ENCODE peak calls at places on chromosomes 11 and 22, in nine cellular contexts. Q is HCT116; K is fibroblast of lung; T is LoVo; D is stimulated activated CD8-positive, alpha-beta memory T cell treated with anti-CD3 and anti-CD28 coated beads, Interleukin-4, amount 100 ng/mL, for 48 hours; A is activated naive CD4-positive, alpha-beta T cell treated with Interleukin-2 at 50 U/mL for 16 hours; N is NCI-H1105 treated with DMSO at 0.1 percent for 48 hours; M is HTR-8/SVneo; I is Calu3. B is an unnamed sample.

GRCh38 chr11:94405062-94405461 is 3.8 kb upstream of the GPR83 start:
- DNase-seq in A (no peak), K (no peak), N (no peak), D (no peak), I (no peak), Q (no peak), M (no peak), T (no peak), B (no peak)

GRCh38 chr11:132858203-132858602 is 674.1 kb downstream of the OPCML start:
- DNase-seq in T (no peak), I (no peak), N (no peak), A (no peak), Q (no peak), D (no peak), M (peak), K (peak), B (no peak)

GRCh38 chr11:92941676-92942571 is 27.5 kb upstream of the MTNR1B start:
- DNase-seq in A (no peak), Q (peak), I (peak), D (no peak), T (no peak), N (no peak), K (no peak), M (peak), B (no peak)

GRCh38 chr22:49767355-49768062 is 60.2 kb downstream of the BRD1 start:
- DNase-seq in N (peak), D (no peak), I (peak), T (peak), Q (peak), A (peak), M (peak), K (peak), B (peak)

GRCh38 chr11:74842967-74843366 is 94.3 kb downstream of the RNF169 start:
- DNase-seq in M (no peak), I (no peak), K (no peak), A (no peak), Q (no peak), D (no peak), T (no peak), N (no peak), B (no peak)

GRCh38 chr11:1628506-1629325 is 859 bp upstream of the KRTAP5-5 start:
- DNase-seq in N (no peak), I (peak), A (peak), T (peak), Q (no peak), D (peak), M (peak), K (no peak), B (peak)

GRCh38 chr11:76648929-76649328 is 21.6 kb downstream of the LRRC32 start:
- DNase-seq in T (no peak), N (no peak), I (no peak), A (no peak), M (no peak), K (no peak), Q (no peak), D (no peak), B (no peak)

GRCh38 chr11:94934362-94934761 is 39.0 kb downstream of the CWC15 start:
- DNase-seq in Q (no peak), T (no peak), D (no peak), A (no peak), N (peak), I (no peak), M (no peak), K (peak), B (no peak)

GRCh38 chr11:120324932-120325810 is at the start of gene TLCD5:
- DNase-seq in I (peak), K (peak), D (peak), N (peak), Q (peak), M (peak), T (peak), A (peak), B (peak)

GRCh38 chr11:134330611-134331564 is 900 bp upstream of the GLB1L2 start:
- DNase-seq in I (no peak), N (no peak), A (no peak), K (no peak), T (no peak), D (no peak), M (no peak), Q (no peak), B (no peak)

GRCh38 chr11:14641801-14642200 is 1.8 kb upstream of the PDE3B start:
- DNase-seq in D (no peak), N (no peak), K (no peak), Q (no peak), T (no peak), I (no peak), A (no peak), M (no peak), B (no peak)

GRCh38 chr11:70448983-70449567 is 50.7 kb downstream of the CTTN start:
- DNase-seq in N (no peak), D (peak), Q (peak), T (no peak), I (no peak), K (no peak), A (no peak), M (no peak), B (no peak)

GRCh38 chr11:27723685-27724084 is 23.4 kb upstream of the BDNF start:
- DNase-seq in M (peak), Q (no peak), D (no peak), T (no peak), N (no peak), A (no peak), I (no peak), K (no peak), B (no peak)

GRCh38 chr11:19288256-19288655 is 47.5 kb upstream of the E2F8 start:
- DNase-seq in D (no peak), I (no peak), N (no peak), A (no peak), K (no peak), Q (no peak), T (no peak), M (no peak), B (no peak)

GRCh38 chr11:838441-839279 is 3.7 kb downstream of the POLR2L start:
- DNase-seq in K (no peak), T (no peak), I (no peak), N (no peak), A (no peak), M (no peak), D (no peak), Q (no peak), B (no peak)

GRCh38 chr11:29214833-29215232 is 802.0 kb downstream of the KCNA4 start:
- DNase-seq in Q (no peak), I (no peak), D (no peak), A (no peak), T (no peak), N (no peak), M (no peak), K (peak), B (no peak)

GRCh38 chr22:35725521-35725920 is 7.8 kb downstream of the APOL5 start:
- DNase-seq in D (no peak), I (no peak), M (no peak), K (no peak), T (no peak), A (no peak), Q (no peak), N (no peak), B (no peak)

GRCh38 chr11:693887-694562 is 997 bp downstream of the DEAF1 start:
- DNase-seq in A (no peak), K (no peak), Q (no peak), M (no peak), D (no peak), N (peak), T (no peak), I (no peak), B (no peak)